ENCODE peak calls at places on chromosome 15, in six cellular contexts. R is AG09309, G is neural progenitor cell, F is nephron progenitor cell, P is activated B cell treated with CpG ODN at 0.5 μM for 24 hours, N is upper lobe of left lung. I is an unnamed sample.
A peak's percentile ranks its signal among the peaks of the same experiment; 100 is the strongest.

GRCh38 chr15:34223904-34224596 is 766 bp upstream of the EMC4 start:
- DNase-seq in R (no peak), G (peak; percentile 17), F (no peak), P (no peak), N (peak; percentile 45), I (peak; percentile 29)

GRCh38 chr15:67149859-67150824 is 84.7 kb downstream of the SMAD3 start:
- DNase-seq in R (peak; percentile 97), G (peak; percentile 43), F (peak; percentile 51), P (no peak), N (no peak), I (peak; percentile 97)

GRCh38 chr15:80966431-80967197 is 23.0 kb downstream of the MESD start:
- DNase-seq in R (no peak), G (peak; percentile 32), F (no peak), P (no peak), N (no peak), I (no peak)

GRCh38 chr15:63931556-63931955 is 97.8 kb upstream of the HERC1 start:
- DNase-seq in R (no peak), G (no peak), F (no peak), P (no peak), N (no peak), I (no peak)

GRCh38 chr15:64928626-64929220 is 17.0 kb downstream of the ANKDD1A start:
- DNase-seq in R (no peak), G (no peak), F (no peak), P (no peak), N (no peak), I (no peak)

GRCh38 chr15:40163657-40164416 is 3.0 kb downstream of the BUB1B start:
- DNase-seq in R (no peak), G (no peak), F (no peak), P (no peak), N (no peak), I (no peak)

GRCh38 chr15:99058421-99058870 is 46.4 kb upstream of the SYNM start:
- DNase-seq in R (no peak), G (no peak), F (no peak), P (no peak), N (peak; percentile 52), I (peak; percentile 41)

GRCh38 chr15:78434134-78434533 is 3.9 kb upstream of the IREB2 start:
- DNase-seq in R (no peak), G (no peak), F (no peak), P (no peak), N (no peak), I (no peak)

GRCh38 chr15:52567886-52568568 is 803 bp downstream of the ARPP19 start:
- DNase-seq in R (no peak), G (no peak), F (peak; percentile 19), P (no peak), N (no peak), I (peak; percentile 35)

GRCh38 chr15:26023231-26023630 is 160.1 kb upstream of the ATP10A start:
- DNase-seq in R (no peak), G (no peak), F (no peak), P (no peak), N (no peak), I (no peak)

GRCh38 chr15:80887148-80887547 is 102.5 kb downstream of the MESD start:
- DNase-seq in R (no peak), G (peak; percentile 13), F (no peak), P (no peak), N (no peak), I (peak; percentile 21)

GRCh38 chr15:78044407-78045155 is 32.9 kb downstream of the TBC1D2B start:
- DNase-seq in R (no peak), G (no peak), F (no peak), P (no peak), N (no peak), I (no peak)

GRCh38 chr15:25784876-25785642 is 78.1 kb downstream of the ATP10A start:
- DNase-seq in R (peak; percentile 71), G (no peak), F (no peak), P (no peak), N (no peak), I (no peak)

GRCh38 chr15:40436116-40436891 is 4.4 kb upstream of the BAHD1 start:
- DNase-seq in R (no peak), G (peak; percentile 45), F (peak; percentile 54), P (peak; percentile 34), N (peak; percentile 81), I (no peak)

GRCh38 chr15:67005294-67005996 is 60.0 kb upstream of the SMAD3 start:
- DNase-seq in R (no peak), G (no peak), F (no peak), P (no peak), N (no peak), I (no peak)

GRCh38 chr15:32855942-32856341 is 138.1 kb downstream of the GREM1 start:
- DNase-seq in R (peak; percentile 99), G (no peak), F (no peak), P (no peak), N (no peak), I (peak; percentile 93)

GRCh38 chr15:74843891-74844299 is 939 bp upstream of the ULK3 start:
- DNase-seq in R (no peak), G (peak; percentile 24), F (no peak), P (no peak), N (no peak), I (no peak)

GRCh38 chr15:77907824-77908751 is 169.4 kb downstream of the TBC1D2B start:
- DNase-seq in R (no peak), G (peak; percentile 45), F (no peak), P (no peak), N (peak; percentile 75), I (no peak)

GRCh38 chr15:70792171-70792573 is 28.8 kb upstream of the UACA start:
- DNase-seq in R (peak; percentile 74), G (no peak), F (no peak), P (no peak), N (no peak), I (peak; percentile 71)

DNA sequence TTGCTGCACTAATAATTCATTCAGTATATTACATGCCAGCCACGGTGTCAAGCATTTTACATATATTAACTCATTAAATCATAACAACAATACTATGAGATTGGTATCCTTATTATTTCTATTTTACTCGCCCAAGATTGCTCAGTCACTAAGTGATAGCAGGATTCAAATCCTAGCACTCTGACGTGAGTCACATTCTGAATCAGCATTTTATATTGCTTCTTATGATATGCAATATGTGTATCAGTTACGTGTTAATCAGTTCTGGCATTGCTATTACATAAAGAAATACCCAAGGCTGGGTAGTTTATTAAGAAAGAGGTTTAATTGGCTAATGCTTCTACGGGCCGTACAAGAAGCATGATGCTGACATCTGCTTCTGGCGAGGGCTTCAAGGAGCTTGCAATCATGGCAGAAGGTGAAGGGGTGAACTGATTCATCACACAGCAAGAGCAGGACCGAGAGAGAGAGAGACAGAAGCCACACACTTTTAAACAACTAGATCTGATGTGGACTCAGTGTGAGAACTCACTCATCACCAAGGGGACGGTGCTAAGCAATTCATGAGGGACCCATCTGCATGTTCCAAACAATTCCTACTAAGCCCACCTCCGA is 166.5 kb upstream of the TMCO5A start:
- DNase-seq in R (no peak), G (no peak), F (no peak), P (no peak), N (no peak), I (no peak)
- TF ChIP-seq CTCF in R (no peak), G (no peak), F (no peak), P (no peak), N (no peak), I (no peak)

DNA sequence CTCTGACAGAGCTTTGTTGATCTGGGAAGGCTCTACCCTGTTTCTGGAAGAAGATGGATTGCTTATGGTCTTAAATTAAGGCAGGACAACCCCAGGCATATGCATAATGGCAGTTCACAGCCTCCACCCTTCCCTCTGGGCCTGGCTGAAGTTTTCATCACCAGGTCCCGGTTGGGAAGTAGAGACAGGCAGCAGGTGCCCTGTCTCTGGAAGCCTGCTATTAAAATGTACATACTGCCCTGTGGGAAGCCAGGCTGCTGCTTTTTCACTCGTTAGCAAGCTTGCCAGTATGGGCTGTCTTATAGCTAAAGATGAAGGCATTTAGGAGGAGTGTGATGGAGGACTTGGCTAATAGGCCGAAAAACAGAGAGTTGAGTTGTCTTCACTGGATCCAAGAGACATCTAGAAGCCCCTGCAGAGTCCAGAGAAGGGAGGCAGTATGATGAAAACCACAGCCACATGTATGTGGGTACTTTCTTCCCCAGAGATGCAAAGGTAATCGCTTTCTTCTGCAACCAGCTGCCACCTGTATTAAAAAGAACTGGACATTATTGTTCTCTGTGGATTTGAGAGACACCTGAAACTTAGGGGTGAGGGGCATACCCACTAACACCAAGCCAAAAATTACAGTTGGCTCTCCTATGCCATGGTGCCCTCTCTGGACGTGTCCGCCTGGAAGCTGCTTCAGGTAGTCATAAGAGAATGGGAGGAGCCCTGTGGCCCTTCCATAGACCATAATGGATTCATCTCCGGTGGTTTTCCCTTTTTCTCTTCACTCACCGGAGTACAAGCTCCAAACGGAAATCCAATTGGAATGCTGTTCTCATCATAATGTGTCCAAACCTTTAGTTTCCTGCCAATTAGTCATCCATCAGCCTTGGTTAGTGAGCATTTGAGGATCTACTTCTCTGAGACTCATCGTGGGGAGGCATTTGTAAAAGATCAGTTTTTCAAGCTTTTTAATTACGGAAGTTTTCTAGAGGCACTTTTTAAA is 34.6 kb downstream of the ABHD2 start:
- DNase-seq in R (no peak), G (no peak), F (no peak), P (no peak), N (no peak), I (no peak)
- TF ChIP-seq CTCF in R (no peak), G (no peak), F (no peak), P (no peak), N (no peak), I (no peak)

DNA sequence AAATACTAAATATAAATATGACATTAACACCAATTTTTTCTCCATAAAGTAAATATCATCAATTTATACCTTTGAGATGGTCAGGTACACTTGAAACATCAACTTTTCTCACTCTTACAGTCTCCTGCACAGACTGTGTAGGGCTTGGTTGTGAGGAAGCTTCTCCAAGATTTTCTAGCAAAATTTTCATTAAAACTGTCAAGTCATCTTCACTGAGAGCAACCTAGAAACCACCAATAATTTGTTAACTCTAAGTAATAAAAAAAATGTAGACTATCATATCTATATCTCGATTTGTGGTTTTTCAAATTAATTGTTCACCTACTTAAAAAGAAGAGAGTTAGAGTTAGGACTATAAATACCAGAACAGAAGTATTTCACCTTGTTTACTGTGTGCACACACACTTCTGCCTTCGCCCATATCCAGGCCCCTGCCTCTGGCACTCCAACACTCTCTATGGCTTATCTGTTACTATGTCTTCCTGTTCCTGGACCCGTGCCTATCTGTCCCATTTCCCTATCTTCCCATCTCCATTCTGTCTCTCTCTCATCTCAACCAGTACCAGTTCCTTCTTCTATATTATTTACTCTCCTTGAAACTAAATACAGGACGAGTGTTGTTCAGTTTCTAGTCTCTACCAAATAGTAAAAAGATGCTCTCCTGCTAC is 123.6 kb downstream of the VPS13C start:
- DNase-seq in R (no peak), G (no peak), F (no peak), P (no peak), N (no peak), I (no peak)
- TF ChIP-seq CTCF in R (no peak), G (no peak), F (no peak), P (no peak), N (no peak), I (no peak)

GRCh38 chr15:47715402-47715801 is 1.9 kb upstream of the SEMA6D start:
- DNase-seq in R (no peak), G (no peak), F (no peak), P (no peak), N (no peak), I (no peak)

GRCh38 chr15:47708116-47708515 is 9.2 kb upstream of the SEMA6D start:
- DNase-seq in R (no peak), G (no peak), F (no peak), P (no peak), N (no peak), I (no peak)

GRCh38 chr15:47708595-47708994 is 8.7 kb upstream of the SEMA6D start:
- DNase-seq in R (no peak), G (no peak), F (no peak), P (no peak), N (no peak), I (no peak)

GRCh38 chr15:47715856-47716445 is 1.4 kb upstream of the SEMA6D start:
- DNase-seq in R (no peak), G (peak; percentile 53), F (no peak), P (no peak), N (no peak), I (no peak)

GRCh38 chr15:47711654-47712053 is 5.7 kb upstream of the SEMA6D start:
- DNase-seq in R (no peak), G (peak; percentile 50), F (no peak), P (no peak), N (no peak), I (no peak)
- TF ChIP-seq CTCF in R (peak; percentile 67), G (peak; percentile 76), F (peak; percentile 55), P (no peak), N (peak; percentile 35), I (no peak)